ENCODE peak calls at places on chromosome 5, in seven cellular contexts. K is esophagus muscularis mucosa, N is stomach, C is HCT116, X is sigmoid colon, R is suprapubic skin, G is transverse colon. P is an unnamed sample.

GRCh38 chr5:103016167-103016566 is 103.8 kb downstream of the GIN1 start:
- DNase-seq in K (no peak), N (no peak), C (no peak), X (no peak), R (no peak), G (no peak), P (no peak)

GRCh38 chr5:98631311-98632054 is 142.0 kb upstream of the RGMB start:
- DNase-seq in K (no peak), N (no peak), C (no peak), X (no peak), R (no peak), G (no peak), P (no peak)

GRCh38 chr5:89315194-89315593 is 432.2 kb upstream of the MEF2C start:
- DNase-seq in K (no peak), N (no peak), C (no peak), X (no peak), R (no peak), G (no peak), P (no peak)

GRCh38 chr5:168005093-168005492 is 286.4 kb upstream of the WWC1 start:
- DNase-seq in K (no peak), N (no peak), C (no peak), X (no peak), R (no peak), G (no peak), P (no peak)

GRCh38 chr5:172805736-172806255 is 28.3 kb upstream of the ERGIC1 start:
- DNase-seq in K (no peak), N (no peak), C (no peak), X (no peak), R (no peak), G (no peak), P (no peak)

GRCh38 chr5:163496286-163496685 is 9.1 kb upstream of the MAT2B start:
- DNase-seq in K (no peak), N (no peak), C (no peak), X (no peak), R (no peak), G (no peak), P (no peak)

GRCh38 chr5:106399381-106399780 is 1271.4 kb downstream of the EFNA5 start:
- DNase-seq in K (no peak), N (no peak), C (no peak), X (no peak), R (no peak), G (no peak), P (no peak)

GRCh38 chr5:178214160-178214803 is 9.9 kb downstream of the HNRNPAB start:
- DNase-seq in K (no peak), N (no peak), C (no peak), X (no peak), R (no peak), G (no peak), P (no peak)

GRCh38 chr5:178426326-178427130 is 163.7 kb downstream of the COL23A1 start:
- DNase-seq in K (peak; percentile 68), N (no peak), C (no peak), X (no peak), R (peak; percentile 65), G (no peak), P (peak; percentile 78)

GRCh38 chr5:180214870-180215737 is 6.1 kb upstream of the RASGEF1C start:
- DNase-seq in K (no peak), N (no peak), C (no peak), X (no peak), R (peak; percentile 60), G (no peak), P (no peak)

GRCh38 chr5:14105717-14106435 is 37.3 kb upstream of the TRIO start:
- DNase-seq in K (no peak), N (no peak), C (peak; percentile 67), X (no peak), R (no peak), G (no peak), P (no peak)

GRCh38 chr5:4083591-4084337 is 488.1 kb downstream of the IRX1 start:
- DNase-seq in K (peak; percentile 91), N (no peak), C (no peak), X (no peak), R (no peak), G (no peak), P (no peak)

GRCh38 chr5:41788800-41789395 is 81.3 kb downstream of the OXCT1 start:
- DNase-seq in K (no peak), N (no peak), C (no peak), X (no peak), R (no peak), G (no peak), P (no peak)

GRCh38 chr5:21067724-21068123 is 1079.7 kb upstream of the CDH18 start:
- DNase-seq in K (no peak), N (no peak), C (no peak), X (no peak), R (no peak), G (no peak), P (no peak)

GRCh38 chr5:134077926-134078580 is 36.4 kb upstream of the TCF7 start:
- DNase-seq in K (no peak), N (no peak), C (no peak), X (peak; percentile 34), R (no peak), G (no peak), P (no peak)

GRCh38 chr5:82635561-82636288 is 357.6 kb upstream of the RPS23 start:
- DNase-seq in K (no peak), N (no peak), C (peak; percentile 13), X (no peak), R (no peak), G (peak; percentile 15), P (no peak)

GRCh38 chr5:119356384-119357188 is 767 bp downstream of the TNFAIP8 start:
- DNase-seq in K (no peak), N (no peak), C (no peak), X (no peak), R (no peak), G (no peak), P (no peak)

GRCh38 chr5:119357815-119358559 is 2.2 kb downstream of the TNFAIP8 start:
- DNase-seq in K (no peak), N (no peak), C (no peak), X (no peak), R (no peak), G (no peak), P (no peak)

GRCh38 chr5:119358901-119359603 is 3.2 kb downstream of the TNFAIP8 start:
- DNase-seq in K (no peak), N (no peak), C (no peak), X (no peak), R (no peak), G (no peak), P (no peak)

GRCh38 chr5:119355636-119356383 is at the start of gene TNFAIP8:
- DNase-seq in K (no peak), N (peak; percentile 62), C (no peak), X (peak; percentile 77), R (no peak), G (peak; percentile 59), P (no peak)

GRCh38 chr5:119357309-119357708 is 1.5 kb downstream of the TNFAIP8 start:
- DNase-seq in K (no peak), N (no peak), C (no peak), X (no peak), R (no peak), G (no peak), P (no peak)
- H3K4me1 ChIP-seq in K (peaks cover 71% of the 10 kb centered on the region), N (peaks cover 81% of the 10 kb centered on the region), C (peaks cover 6% of the 10 kb centered on the region), X (peaks cover 19% of the 10 kb centered on the region), R (peaks cover 70% of the 10 kb centered on the region), G (peaks cover 6% of the 10 kb centered on the region), P (peaks cover 82% of the 10 kb centered on the region)

DNA sequence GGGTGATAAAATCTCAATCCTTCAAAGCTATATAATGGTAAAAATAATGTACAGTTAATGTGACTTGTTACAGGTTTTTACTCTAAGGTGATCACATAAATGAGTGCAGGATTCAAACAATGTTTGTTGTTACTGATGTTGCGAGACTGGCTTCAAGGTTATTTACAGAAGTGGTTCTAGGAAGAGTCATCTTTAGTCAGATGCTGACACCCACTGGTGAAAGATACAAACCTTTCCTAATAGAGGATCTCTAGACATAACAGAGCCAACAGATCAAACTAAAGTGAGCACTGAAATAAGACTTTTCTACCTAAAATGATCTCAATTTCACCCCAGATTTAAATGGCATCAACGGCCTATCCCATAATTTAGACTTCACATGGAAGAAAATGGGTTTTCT is 20.2 kb downstream of the ARSB start:
- DNase-seq in K (no peak), N (no peak), C (peak; percentile 48), X (no peak), R (no peak), G (no peak), P (no peak)
- TF ChIP-seq CTCF in K (peak; percentile 34), N (no peak), C (peak; percentile 48), X (peak; percentile 22), R (peak; percentile 21), G (peak; percentile 44), P (no peak)

DNA sequence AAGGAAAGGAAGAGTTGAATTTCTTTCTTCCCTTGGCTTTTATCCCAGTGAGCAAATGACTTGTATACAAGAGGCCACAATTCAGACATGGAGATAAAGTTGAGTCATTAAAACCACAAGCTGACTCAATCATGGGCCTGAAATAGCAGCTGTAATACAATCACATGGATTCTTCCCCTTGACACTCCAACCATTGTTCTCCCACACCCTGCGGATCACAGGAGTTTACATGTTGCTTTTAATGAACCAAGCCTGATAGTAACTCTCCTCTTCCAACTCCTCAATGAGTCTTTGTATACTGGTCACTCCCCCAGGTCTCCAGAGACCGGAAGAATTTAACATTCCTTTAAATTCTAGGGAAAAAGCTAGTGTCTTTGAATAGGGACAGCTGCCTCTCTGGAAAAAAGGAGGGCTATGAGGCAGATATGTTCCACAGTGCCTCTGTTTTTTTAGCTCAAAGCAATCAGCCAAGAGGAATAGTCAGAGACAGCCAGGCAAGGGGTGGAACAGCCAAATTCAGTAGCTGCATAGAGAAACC is 32.4 kb downstream of the PCDHGC5 start:
- DNase-seq in K (no peak), N (no peak), C (peak; percentile 98), X (no peak), R (no peak), G (peak; percentile 51), P (peak; percentile 31)
- TF ChIP-seq POLR2AphosphoS5 in K (peak; percentile 45), N (peak; percentile 60), C (peak; percentile 69), X (peak; percentile 40), R (peak; percentile 17), G (peak; percentile 35), P (peak; percentile 50)

GRCh38 chr5:32155211-32155610 is 18.9 kb downstream of the GOLPH3 start:
- DNase-seq in K (no peak), N (no peak), C (no peak), X (no peak), R (no peak), G (no peak), P (no peak)

GRCh38 chr5:32156635-32157034 is 17.5 kb downstream of the GOLPH3 start:
- DNase-seq in K (no peak), N (no peak), C (no peak), X (no peak), R (no peak), G (no peak), P (no peak)

GRCh38 chr5:32157078-32157477 is 17.0 kb downstream of the GOLPH3 start:
- DNase-seq in K (no peak), N (no peak), C (no peak), X (no peak), R (no peak), G (no peak), P (no peak)

GRCh38 chr5:32151198-32151597 is 22.9 kb downstream of the GOLPH3 start:
- DNase-seq in K (no peak), N (no peak), C (no peak), X (no peak), R (no peak), G (no peak), P (no peak)

DNA sequence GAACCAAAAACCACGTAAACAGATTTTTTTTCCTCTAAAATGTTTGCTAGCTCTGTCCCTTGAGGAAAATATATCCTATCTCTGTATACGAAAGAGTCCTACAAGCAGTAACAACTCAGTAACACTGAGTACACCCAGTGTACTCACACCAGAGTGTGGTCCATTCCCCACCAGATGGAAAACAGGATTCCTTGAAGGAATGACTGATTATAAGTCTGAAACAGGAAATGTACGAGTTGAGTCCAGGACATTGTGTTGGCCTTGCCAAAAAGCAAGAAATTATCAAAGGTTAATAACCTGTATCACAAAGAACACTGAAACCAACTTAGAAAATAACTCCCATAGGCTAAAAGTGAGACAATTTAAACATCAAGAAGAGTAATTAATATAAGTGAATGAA is 20.4 kb downstream of the GOLPH3 start:
- DNase-seq in K (no peak), N (no peak), C (no peak), X (no peak), R (no peak), G (no peak), P (no peak)
- H3K4me1 ChIP-seq in K (peaks cover 92% of the 10 kb centered on the region), N (peaks cover 92% of the 10 kb centered on the region), C (no peaks in the 10 kb centered on the region), X (peaks cover 86% of the 10 kb centered on the region), R (peaks cover 70% of the 10 kb centered on the region), G (no peaks in the 10 kb centered on the region), P (peaks cover 81% of the 10 kb centered on the region)